ENCODE peak calls at places on chromosomes 3 and 15, in five cellular contexts. G is HCT116, Z is PC-3, K is SK-N-SH, X is MM.1S. I is an unnamed sample.

GRCh38 chr15:29226431-29227216 is 43.0 kb downstream of the NSMCE3 start:
- DNase-seq in G (no peak), K (peak; percentile 64), Z (no peak), X (no peak), I (no peak)

GRCh38 chr3:171428321-171428787 is 31.9 kb downstream of the TNIK start:
- DNase-seq in K (no peak), X (no peak), G (no peak), Z (no peak), I (peak; percentile 64)

GRCh38 chr3:98788651-98789050 is 25.5 kb downstream of the ST3GAL6 start:
- DNase-seq in X (no peak), K (peak; percentile 49), G (no peak), Z (no peak), I (no peak)

GRCh38 chr15:51089699-51090098 is 5.0 kb downstream of the TNFAIP8L3 start:
- DNase-seq in X (no peak), K (no peak), Z (no peak), G (no peak), I (no peak)

GRCh38 chr3:21573291-21573690 is 177.7 kb downstream of the ZNF385D start:
- DNase-seq in X (no peak), G (no peak), K (no peak), Z (peak; percentile 18), I (no peak)

GRCh38 chr3:71146673-71147072 is 436.9 kb downstream of the FOXP1 start:
- DNase-seq in G (no peak), K (no peak), X (no peak), Z (no peak), I (no peak)

GRCh38 chr3:11950576-11950975 is 53.6 kb upstream of the SYN2 start:
- DNase-seq in Z (peak; percentile 51), K (no peak), X (no peak), G (no peak), I (no peak)

GRCh38 chr15:68682330-68682729 is 103.5 kb downstream of the CORO2B start:
- DNase-seq in K (no peak), G (no peak), Z (no peak), X (no peak), I (peak; percentile 74)

GRCh38 chr3:150078983-150079739 is 108.5 kb upstream of the PFN2 start:
- DNase-seq in Z (peak; percentile 91), K (peak; percentile 38), G (no peak), X (peak; percentile 31), I (no peak)

GRCh38 chr3:134299185-134299887 is 48.7 kb upstream of the RYK start:
- DNase-seq in G (no peak), Z (peak; percentile 43), X (peak; percentile 33), K (no peak), I (peak; percentile 47)

GRCh38 chr3:128285042-128285924 is 132.0 kb downstream of the EEFSEC start:
- DNase-seq in X (no peak), K (no peak), Z (no peak), G (no peak), I (no peak)

GRCh38 chr3:169940486-169941181 is 26.0 kb upstream of the SEC62 start:
- DNase-seq in G (no peak), X (peak; percentile 99), K (no peak), Z (no peak), I (no peak)

GRCh38 chr3:69649713-69650419 is 89.4 kb upstream of the MITF start:
- DNase-seq in Z (peak; percentile 57), X (no peak), K (no peak), G (no peak), I (no peak)

GRCh38 chr3:46713048-46713897 is 4.4 kb downstream of the PRSS50 start:
- DNase-seq in G (no peak), K (no peak), Z (no peak), X (no peak), I (no peak)

GRCh38 chr3:60125686-60126085 is 1075.9 kb upstream of the CFAP20DC start:
- DNase-seq in Z (no peak), X (no peak), K (no peak), G (no peak), I (no peak)

GRCh38 chr3:160018959-160019358 is 30.3 kb downstream of the IL12A start:
- DNase-seq in X (no peak), K (no peak), Z (no peak), G (no peak), I (no peak)

DNA sequence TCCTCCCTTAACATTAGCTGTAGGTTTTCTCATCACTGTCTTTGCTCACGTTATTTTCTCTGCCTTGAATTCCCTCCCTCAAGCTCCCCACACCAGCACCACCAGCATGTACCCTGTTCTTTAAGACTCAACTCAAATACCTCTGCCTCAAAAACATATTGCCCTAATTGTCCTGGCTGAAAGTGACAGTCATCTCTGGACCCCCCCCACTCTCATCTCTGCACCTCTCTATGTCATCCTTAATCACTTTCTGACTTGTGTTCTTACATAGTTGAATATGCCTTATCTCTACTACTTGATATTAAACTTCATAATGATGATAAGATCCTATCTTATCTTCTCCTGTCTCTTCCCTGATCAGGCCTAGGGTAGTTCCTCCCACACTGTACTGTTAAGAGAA is 345.2 kb upstream of the TPRG1 start:
- DNase-seq in K (no peak), X (no peak), G (no peak), Z (no peak), I (no peak)
- TF ChIP-seq EZH2phosphoT487 in K (no peak), X (no peak), G (no peak), Z (no peak), I (no peak)

GRCh38 chr3:4720316-4721075 is 227.3 kb downstream of the ITPR1 start:
- DNase-seq in K (no peak), X (no peak), Z (peak; percentile 76), G (peak; percentile 60), I (peak; percentile 67)
- TF ChIP-seq CTCF in K (peak; percentile 60), X (peak; percentile 21), Z (peak; percentile 73), G (peak; percentile 48), I (peak; percentile 45)

DNA sequence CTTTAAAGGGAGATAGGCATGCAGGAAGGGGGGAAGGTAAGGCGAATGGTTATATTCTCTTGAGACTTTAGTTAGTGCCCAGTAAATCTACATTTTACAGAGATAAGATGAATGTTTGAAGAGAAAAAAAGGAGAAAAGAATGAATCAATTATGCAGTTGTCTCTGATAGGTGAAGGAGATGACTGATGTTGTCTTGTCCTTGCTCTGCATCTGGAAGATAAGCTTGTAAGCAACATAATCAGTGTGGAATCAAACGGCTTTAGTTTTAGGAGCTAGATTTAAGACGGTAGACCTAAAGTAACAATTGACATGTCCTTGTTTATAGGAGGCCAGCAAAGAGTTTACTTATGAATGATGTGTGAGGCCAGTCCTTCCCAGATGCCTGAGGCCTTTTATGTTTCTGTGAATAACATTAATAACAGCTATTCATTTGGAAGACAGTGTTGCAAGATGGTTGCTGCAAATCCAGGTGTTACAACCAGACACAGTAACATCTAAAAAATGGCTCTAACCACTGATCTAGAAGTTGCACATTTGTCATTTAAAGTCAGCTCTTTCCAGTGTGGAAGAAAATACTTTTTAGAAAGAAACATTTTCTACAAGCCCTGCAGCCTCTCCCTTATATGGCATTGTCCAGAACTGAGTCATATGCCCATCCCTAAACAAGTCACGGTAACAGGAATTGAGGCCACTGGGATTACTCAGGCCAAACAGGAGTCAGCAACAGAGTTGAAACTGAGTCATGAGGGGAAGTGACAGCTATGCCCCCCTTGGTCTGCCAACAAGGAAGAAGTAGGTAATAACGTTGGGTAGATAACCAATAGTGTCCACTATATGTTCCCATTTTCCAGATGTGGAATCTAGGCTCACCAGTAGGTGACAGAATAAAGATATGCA is 77.5 kb upstream of the FBN1 start:
- DNase-seq in K (no peak), Z (peak; percentile 93), G (peak; percentile 62), X (no peak), I (no peak)
- H3K9ac ChIP-seq in K (no peak overlapping the region), Z (peak overlapping the region; percentile 81), G (no peak overlapping the region), X (no peak overlapping the region), I (no peak overlapping the region)

DNA sequence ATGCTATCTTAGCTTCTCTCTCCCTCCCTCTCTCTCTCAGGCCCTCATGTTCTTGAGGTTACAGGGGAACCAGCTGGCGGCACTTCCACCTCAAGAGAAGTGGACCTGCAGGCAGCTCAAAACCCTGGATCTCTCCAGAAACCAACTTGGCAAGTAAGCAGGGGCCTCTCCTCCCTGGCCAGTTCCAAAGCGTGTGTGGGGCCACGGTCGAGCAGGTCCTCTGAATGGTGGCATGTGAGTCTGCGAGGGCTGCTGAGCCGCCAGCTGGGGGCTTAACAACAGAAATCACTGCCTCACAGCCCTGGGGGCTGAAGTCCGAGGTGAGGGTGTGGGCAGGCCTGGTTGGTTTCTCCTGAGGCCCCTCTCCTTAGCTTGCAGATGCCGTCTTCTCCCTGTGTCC is 95.1 kb downstream of the LRRK1 start:
- DNase-seq in G (no peak), X (no peak), Z (no peak), K (no peak), I (no peak)
- TF ChIP-seq EZH2phosphoT487 in G (no peak), X (no peak), Z (no peak), K (no peak), I (no peak)

GRCh38 chr3:17307482-17307881 is 422.7 kb downstream of the PLCL2 start:
- DNase-seq in Z (peak; percentile 45), X (peak; percentile 36), G (no peak), K (no peak), I (no peak)
- TF ChIP-seq CTCF in Z (peak; percentile 63), X (peak; percentile 25), G (peak; percentile 31), K (peak; percentile 15), I (no peak)